ENCODE peak calls at places on chromosomes 2 and 18, in four cellular contexts. B is K562, X is WTC11, E is HepG2. F is an unnamed sample.

GRCh38 chr2:70516596-70516995 is 37.0 kb downstream of the TGFA start:
- DNase-seq in X (no peak), B (no peak), E (no peak), F (no peak)

GRCh38 chr2:200161458-200161857 is 145.0 kb upstream of the SPATS2L start:
- DNase-seq in X (no peak), B (no peak), E (no peak), F (no peak)

GRCh38 chr2:42256502-42256901 is 87.3 kb downstream of the EML4 start:
- DNase-seq in B (no peak), E (no peak), X (no peak), F (no peak)

GRCh38 chr2:21024198-21024597 is 19.7 kb downstream of the APOB start:
- DNase-seq in B (no peak), E (no peak), X (no peak), F (no peak)

GRCh38 chr2:98801930-98802329 is 71.0 kb upstream of the MGAT4A start:
- DNase-seq in E (no peak), B (no peak), X (no peak), F (no peak)

GRCh38 chr2:143604172-143604571 is 475.0 kb downstream of the ARHGAP15 start:
- DNase-seq in B (no peak), E (no peak), X (no peak), F (no peak)

GRCh38 chr2:33477473-33478468 is 1.3 kb downstream of the RASGRP3 start:
- DNase-seq in X (no peak), E (no peak), B (peak), F (no peak)

GRCh38 chr2:20514596-20515269 is 67.9 kb downstream of the RHOB start:
- DNase-seq in E (no peak), X (no peak), B (no peak), F (no peak)

GRCh38 chr18:32802606-32803451 is 30.0 kb upstream of the KLHL14 start:
- DNase-seq in B (no peak), E (peak), X (no peak), F (no peak)

GRCh38 chr2:207202645-207203044 is 36.9 kb upstream of the KLF7 start:
- DNase-seq in E (peak), B (no peak), X (peak), F (peak)
- TF ChIP-seq ELF4 in E (no peak), B (no peak), X (no peak), F (no peak)

DNA sequence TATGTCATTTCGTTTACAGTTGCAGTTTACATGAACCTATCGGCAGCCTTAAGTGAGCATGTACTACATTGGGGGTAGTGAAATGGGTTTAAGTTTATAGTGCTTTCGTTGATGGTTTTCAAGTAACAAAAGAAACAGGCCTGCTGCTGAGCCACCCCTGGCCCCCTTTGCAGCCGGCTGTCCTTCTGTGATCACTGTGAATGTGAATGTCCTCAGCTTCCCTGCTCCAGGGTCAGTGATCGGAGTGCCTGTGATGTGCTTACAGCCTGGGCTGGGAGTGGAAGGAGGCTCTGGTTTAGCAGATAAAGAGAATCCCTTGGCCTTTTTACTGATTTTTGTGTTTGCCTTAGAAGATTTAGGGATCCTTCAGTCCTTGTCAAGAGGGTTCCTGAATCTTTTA is 154.2 kb downstream of the FAM210A start:
- DNase-seq in X (no peak), B (no peak), E (no peak), F (no peak)
- TF ChIP-seq ELF4 in X (no peak), B (no peak), E (no peak), F (no peak)

GRCh38 chr2:58120626-58121229 is 74.1 kb downstream of the VRK2 start:
- DNase-seq in E (no peak), X (no peak), B (no peak), F (no peak)
- TF ChIP-seq ELF4 in E (no peak), X (no peak), B (no peak), F (no peak)

GRCh38 chr18:7548226-7548625 is 18.9 kb upstream of the PTPRM start:
- DNase-seq in E (no peak), B (no peak), X (no peak), F (no peak)
- TF ChIP-seq ELF4 in E (no peak), B (no peak), X (no peak), F (no peak)

GRCh38 chr2:239593455-239593854 is 192.6 kb upstream of the HDAC4 start:
- DNase-seq in X (no peak), B (no peak), E (no peak), F (no peak)

GRCh38 chr2:239595711-239596110 is 194.9 kb upstream of the HDAC4 start:
- DNase-seq in X (no peak), B (no peak), E (no peak), F (no peak)

GRCh38 chr2:239596298-239596697 is 195.5 kb upstream of the HDAC4 start:
- DNase-seq in B (no peak), E (no peak), X (peak), F (no peak)

GRCh38 chr2:239594772-239595608 is 194.2 kb upstream of the HDAC4 start:
- DNase-seq in X (peak), E (no peak), B (no peak), F (no peak)

DNA sequence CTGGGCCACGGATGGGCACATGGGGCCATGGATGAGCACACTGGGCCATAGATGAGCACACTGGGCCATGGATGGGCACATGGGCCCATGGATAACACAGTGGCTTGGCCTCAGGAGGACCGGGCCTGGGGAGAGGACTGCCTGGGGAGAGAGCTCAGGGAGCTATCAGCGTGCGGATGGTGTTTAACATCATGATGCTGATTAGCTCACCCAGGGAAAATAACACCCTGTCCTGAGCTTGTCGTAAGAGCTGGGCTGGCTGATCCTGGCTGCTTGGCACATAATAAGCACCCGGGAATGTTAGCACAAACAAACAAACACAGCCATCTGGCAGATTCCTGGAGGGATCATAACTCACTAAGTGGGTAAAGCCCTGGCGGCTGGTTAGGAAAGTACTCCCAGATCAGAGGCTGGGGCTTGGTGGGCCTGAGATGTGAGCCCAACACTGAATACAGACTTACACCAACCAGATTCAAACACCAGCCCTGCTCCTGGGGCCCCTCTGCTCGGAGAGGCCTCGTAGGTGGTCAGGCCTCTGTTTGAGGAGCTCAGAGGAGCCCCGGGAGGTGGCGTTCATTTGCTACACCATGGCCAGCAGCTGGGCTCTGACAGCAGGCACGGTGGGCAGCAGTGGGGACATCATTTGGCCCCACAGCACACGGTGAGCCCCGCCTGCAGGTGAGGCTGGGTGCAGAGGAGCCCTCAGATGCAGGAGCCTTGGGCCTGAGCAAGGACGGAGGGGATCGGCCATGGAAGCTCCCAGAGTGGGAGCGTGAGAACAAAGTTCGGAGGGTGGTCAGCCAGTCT is 193.3 kb upstream of the HDAC4 start:
- DNase-seq in X (peak), B (no peak), E (no peak), F (no peak)
- TF ChIP-seq ELF4 in X (no peak), B (no peak), E (no peak), F (no peak)

GRCh38 chr2:48312126-48312525 is 217.8 kb upstream of the STON1 start:
- DNase-seq in E (peak), X (no peak), B (no peak), F (no peak)

GRCh38 chr2:48313036-48313877 is 216.7 kb upstream of the STON1 start:
- DNase-seq in B (no peak), E (no peak), X (no peak), F (no peak)

GRCh38 chr2:48318118-48318517 is 211.8 kb upstream of the STON1 start:
- DNase-seq in X (no peak), E (no peak), B (no peak), F (no peak)

GRCh38 chr2:48316753-48317750 is 212.9 kb upstream of the STON1 start:
- DNase-seq in E (no peak), X (no peak), B (no peak), F (no peak)

DNA sequence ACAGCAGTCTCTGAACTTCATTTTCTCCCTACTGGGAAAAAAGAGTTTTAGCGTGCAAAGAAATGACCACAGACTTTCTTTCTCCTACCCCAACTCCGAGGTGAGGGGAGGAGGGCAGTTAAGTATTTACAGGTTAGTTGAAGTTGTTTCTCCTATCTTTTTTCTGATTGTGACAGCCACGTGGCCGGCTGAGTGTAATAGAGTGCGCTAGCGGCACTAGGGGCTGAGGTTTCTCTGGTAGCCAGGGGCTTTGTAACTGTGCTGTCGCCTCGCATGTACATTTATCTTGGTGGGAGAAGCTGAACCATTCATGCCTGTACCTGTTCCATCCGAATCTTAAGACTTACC is 214.1 kb upstream of the STON1 start:
- DNase-seq in E (peak), B (no peak), X (peak), F (peak)
- TF ChIP-seq ELF4 in E (no peak), B (no peak), X (no peak), F (no peak)

GRCh38 chr18:77096031-77096371 is 36.6 kb downstream of the MBP start:
- DNase-seq in E (no peak), X (no peak), B (no peak), F (no peak)
- TF ChIP-seq ELF4 in E (no peak), X (no peak), B (no peak), F (no peak)

GRCh38 chr2:28365158-28365557 is 27.5 kb upstream of the FOSL2 start:
- DNase-seq in E (no peak), X (no peak), B (no peak), F (no peak)
- TF ChIP-seq ELF4 in E (no peak), X (no peak), B (no peak), F (no peak)